ENCODE peak calls at places on chromosomes 7 and 10, in five cellular contexts. S is endothelial cell, R is GM06990, O is lower leg skin, K is mammary epithelial cell. Z is an unnamed sample.
A peak's percentile ranks its signal among the peaks of the same experiment; 100 is the strongest.

GRCh38 chr10:17356820-17357219 is 97.6 kb downstream of the ST8SIA6 start:
- DNase-seq in S (no peak), R (no peak), O (no peak), K (no peak), Z (no peak)

GRCh38 chr10:75335983-75336382 is 65.6 kb downstream of the ZNF503 start:
- DNase-seq in S (no peak), R (peak; percentile 15), O (no peak), K (no peak), Z (no peak)

GRCh38 chr7:55366461-55367138 is 1.5 kb downstream of the LANCL2 start:
- DNase-seq in S (peak; percentile 22), R (no peak), O (no peak), K (no peak), Z (no peak)

GRCh38 chr7:2404714-2405119 is 1.3 kb downstream of the CHST12 start:
- DNase-seq in S (no peak), R (no peak), O (no peak), K (no peak), Z (no peak)

GRCh38 chr10:17835688-17836087 is 26.5 kb downstream of the MRC1 start:
- DNase-seq in S (no peak), R (no peak), O (no peak), K (peak; percentile 82), Z (no peak)

GRCh38 chr10:21675157-21675796 is 141.2 kb downstream of the MLLT10 start:
- DNase-seq in S (peak; percentile 31), R (no peak), O (no peak), K (peak; percentile 13), Z (no peak)

GRCh38 chr7:4115941-4116610 is 566.0 kb upstream of the FOXK1 start:
- DNase-seq in S (no peak), R (no peak), O (no peak), K (no peak), Z (no peak)

GRCh38 chr10:101489355-101489754 is 98.7 kb downstream of the POLL start:
- DNase-seq in S (no peak), R (no peak), O (no peak), K (peak; percentile 24), Z (no peak)

GRCh38 chr10:24625778-24626177 is 97.9 kb downstream of the ARHGAP21 start:
- DNase-seq in S (no peak), R (no peak), O (no peak), K (no peak), Z (no peak)

GRCh38 chr7:115635876-115636275 is 394.7 kb downstream of the TFEC start:
- DNase-seq in S (no peak), R (no peak), O (no peak), K (no peak), Z (no peak)

GRCh38 chr7:138338361-138338760 is 121.7 kb upstream of the TRIM24 start:
- DNase-seq in S (no peak), R (no peak), O (peak; percentile 20), K (no peak), Z (no peak)

GRCh38 chr7:108059526-108059925 is 56.6 kb upstream of the LAMB1 start:
- DNase-seq in S (no peak), R (no peak), O (no peak), K (no peak), Z (no peak)

GRCh38 chr10:60998932-60999331 is 54.9 kb upstream of the RHOBTB1 start:
- DNase-seq in S (no peak), R (no peak), O (no peak), K (no peak), Z (no peak)

GRCh38 chr7:35530124-35531109 is 164.5 kb downstream of the HERPUD2 start:
- DNase-seq in S (no peak), R (no peak), O (no peak), K (no peak), Z (no peak)

GRCh38 chr10:90197766-90198165 is 496.4 kb downstream of the KIF20B start:
- DNase-seq in S (no peak), R (no peak), O (no peak), K (peak; percentile 88), Z (no peak)

GRCh38 chr7:65892832-65893231 is 20.0 kb downstream of the VKORC1L1 start:
- DNase-seq in S (no peak), R (no peak), O (no peak), K (no peak), Z (no peak)

GRCh38 chr7:111357691-111358090 is 204.6 kb downstream of the IMMP2L start:
- DNase-seq in S (no peak), R (no peak), O (peak; percentile 31), K (peak; percentile 80), Z (no peak)

GRCh38 chr10:88386204-88386877 is 196.8 kb downstream of the RNLS start:
- DNase-seq in S (no peak), R (no peak), O (no peak), K (peak; percentile 44), Z (no peak)

GRCh38 chr7:43076189-43076605 is 36.2 kb upstream of the HECW1 start:
- DNase-seq in S (no peak), R (peak; percentile 75), O (no peak), K (peak; percentile 33), Z (no peak)

GRCh38 chr7:27917774-27918314 is 177.9 kb downstream of the TAX1BP1 start:
- DNase-seq in S (no peak), R (no peak), O (no peak), K (peak; percentile 49), Z (no peak)

GRCh38 chr7:148967032-148967372 is 61.3 kb downstream of the PDIA4 start:
- DNase-seq in S (no peak), R (no peak), O (no peak), K (no peak), Z (no peak)

GRCh38 chr10:121296856-121297255 is 301.4 kb downstream of the FGFR2 start:
- DNase-seq in S (no peak), R (no peak), O (no peak), K (no peak), Z (no peak)

GRCh38 chr10:119219747-119220320 is 12.5 kb downstream of the GRK5 start:
- DNase-seq in S (no peak), R (no peak), O (no peak), K (no peak), Z (no peak)

GRCh38 chr10:24806262-24806661 is 82.6 kb upstream of the ARHGAP21 start:
- DNase-seq in S (no peak), R (no peak), O (no peak), K (no peak), Z (no peak)

DNA sequence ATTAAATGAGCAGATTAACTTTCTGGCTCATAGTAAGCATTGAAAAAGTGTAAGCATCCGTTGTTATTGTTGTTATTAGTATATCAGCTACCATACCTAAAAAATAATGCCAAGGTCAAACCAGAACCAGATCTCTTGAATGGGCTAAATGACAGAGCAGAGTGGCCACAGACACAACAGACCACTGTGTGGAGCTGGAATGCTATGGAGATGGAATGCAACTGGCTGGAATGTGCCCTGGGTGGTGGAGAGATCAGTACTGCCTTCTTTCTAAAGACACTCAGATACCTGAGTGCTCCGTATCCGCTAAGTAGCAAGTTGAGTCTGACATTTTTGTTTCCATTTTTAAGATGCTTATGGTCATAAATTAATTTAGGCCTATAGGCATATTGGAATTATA is 20.5 kb upstream of the DNAJB12 start:
- DNase-seq in S (no peak), R (no peak), O (no peak), K (no peak), Z (no peak)
- TF ChIP-seq CTCF in S (no peak), R (no peak), O (no peak), K (peak; percentile 2), Z (no peak)

DNA sequence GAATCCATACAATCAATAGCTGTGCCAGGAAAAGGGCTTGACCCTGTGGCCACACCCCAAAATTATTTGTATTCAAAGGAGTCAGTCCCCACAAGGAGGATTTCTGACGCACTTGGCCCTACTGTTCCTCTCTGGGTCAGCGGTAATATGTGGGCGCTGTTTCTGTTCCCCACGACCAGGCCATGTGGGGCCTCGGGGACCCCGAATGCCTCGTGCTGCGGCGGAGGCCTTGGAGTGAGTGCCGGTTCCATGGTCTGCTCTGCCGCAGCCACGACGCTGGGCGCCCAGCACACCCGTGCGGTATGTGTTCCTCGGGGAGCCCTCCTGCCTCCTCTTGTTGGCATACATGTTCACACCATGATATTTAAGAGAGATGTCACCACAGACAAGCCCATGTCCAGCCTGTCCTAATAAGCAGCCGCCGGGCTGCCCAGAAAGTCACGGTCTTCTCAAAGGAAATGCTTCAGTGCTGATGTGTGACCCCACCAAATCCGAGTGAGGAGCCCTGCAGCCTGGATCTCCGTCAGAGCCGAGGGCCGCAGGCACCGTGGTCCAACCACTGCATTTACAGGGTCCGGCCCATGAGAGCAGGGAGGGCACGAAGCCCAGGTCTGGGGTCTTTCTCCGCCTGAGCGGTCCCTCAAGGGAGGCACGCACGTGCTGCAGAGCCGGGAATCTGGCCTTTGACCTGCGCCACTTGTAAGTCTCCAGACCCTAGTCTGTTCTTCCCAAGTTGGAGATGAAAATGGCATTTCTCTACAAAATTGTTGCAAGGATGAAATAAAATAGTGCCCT is 36.0 kb downstream of the EN2 start:
- DNase-seq in S (no peak), R (no peak), O (no peak), K (no peak), Z (no peak)
- TF ChIP-seq CTCF in S (no peak), R (no peak), O (no peak), K (no peak), Z (no peak)

DNA sequence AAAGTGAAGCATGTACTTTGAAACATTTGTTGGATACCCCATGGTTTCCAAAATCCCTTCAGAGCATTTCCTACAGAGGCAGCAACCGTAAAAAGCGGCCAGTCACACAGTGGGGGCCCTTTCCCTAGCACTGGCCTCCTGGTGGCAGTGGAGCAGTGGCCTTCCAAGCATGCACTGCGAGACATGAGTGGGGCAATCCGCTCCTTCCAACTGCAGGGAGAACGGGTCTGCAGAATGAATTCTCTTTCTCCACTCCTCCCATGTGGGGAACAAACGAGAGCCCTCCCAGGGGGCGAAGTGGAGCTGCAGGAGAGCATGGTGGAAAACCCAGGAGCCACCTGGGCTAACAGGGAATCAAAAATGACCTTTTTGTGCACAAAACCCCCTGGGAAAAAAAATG is 542.9 kb upstream of the GALNT17 start:
- DNase-seq in S (no peak), R (no peak), O (no peak), K (no peak), Z (no peak)
- TF ChIP-seq CTCF in S (no peak), R (no peak), O (no peak), K (no peak), Z (no peak)

DNA sequence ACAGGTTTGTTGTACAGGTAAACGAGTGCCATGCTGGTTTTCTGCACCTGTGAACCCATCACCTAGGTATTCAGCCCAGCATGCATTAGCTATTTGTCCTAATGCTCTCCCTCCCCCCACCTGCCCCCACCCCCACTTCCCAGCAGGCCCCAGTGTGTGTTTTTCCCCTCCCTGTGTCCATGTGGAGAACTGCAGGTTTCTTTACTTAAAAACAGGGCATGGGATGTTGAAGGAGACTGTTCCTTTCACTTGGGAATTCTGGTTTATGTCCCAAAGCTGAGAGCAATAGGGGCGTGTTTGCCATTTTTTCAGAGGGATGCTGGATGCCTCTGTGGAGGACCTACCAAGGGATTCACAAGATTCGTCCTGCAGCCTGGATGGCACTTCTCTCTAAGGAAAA is 135.8 kb downstream of the GALNT17 start:
- DNase-seq in S (no peak), R (no peak), O (no peak), K (no peak), Z (no peak)
- TF ChIP-seq CTCF in S (no peak), R (no peak), O (no peak), K (no peak), Z (no peak)

GRCh38 chr7:70426249-70426880 is 705.6 kb upstream of the GALNT17 start:
- DNase-seq in S (no peak), R (peak; percentile 56), O (no peak), K (no peak), Z (no peak)
- TF ChIP-seq CTCF in S (no peak), R (no peak), O (no peak), K (no peak), Z (no peak)

Z was measured in progenitor cell of endocrine pancreas.